ENCODE peak calls at places on chromosome 15, in four cellular contexts. One of them, this sample, is unnamed.

GRCh38 chr15:62920569-62921502 is 121.7 kb upstream of the TPM1 start:
- DNase-seq in lower leg skin: peak
- DNase-seq in uterus: peak
- DNase-seq in ovary: no peak
- DNase-seq in this sample: no peak

GRCh38 chr15:92617197-92618037 is 38.2 kb downstream of the FAM174B start:
- DNase-seq in lower leg skin: no peak
- DNase-seq in uterus: peak
- DNase-seq in ovary: peak
- DNase-seq in this sample: peak

GRCh38 chr15:67738056-67738455 is 87.3 kb upstream of the SKOR1 start:
- DNase-seq in lower leg skin: no peak
- DNase-seq in uterus: no peak
- DNase-seq in ovary: no peak
- DNase-seq in this sample: no peak

GRCh38 chr15:59294574-59294960 is 78.1 kb downstream of the MYO1E start:
- DNase-seq in lower leg skin: no peak
- DNase-seq in uterus: no peak
- DNase-seq in ovary: no peak
- DNase-seq in this sample: no peak

GRCh38 chr15:72200395-72201237 is 3.0 kb upstream of the GRAMD2A start:
- DNase-seq in lower leg skin: no peak
- DNase-seq in uterus: no peak
- DNase-seq in ovary: no peak
- DNase-seq in this sample: no peak

GRCh38 chr15:32831458-32831857 is 113.7 kb downstream of the GREM1 start:
- DNase-seq in lower leg skin: no peak
- DNase-seq in uterus: no peak
- DNase-seq in ovary: no peak
- DNase-seq in this sample: no peak

GRCh38 chr15:91863621-91864255 is 10.2 kb downstream of the SLCO3A1 start:
- DNase-seq in lower leg skin: no peak
- DNase-seq in uterus: no peak
- DNase-seq in ovary: no peak
- DNase-seq in this sample: no peak

GRCh38 chr15:36965561-36966342 is 134.6 kb downstream of the MEIS2 start:
- DNase-seq in lower leg skin: no peak
- DNase-seq in uterus: peak
- DNase-seq in ovary: no peak
- DNase-seq in this sample: no peak

GRCh38 chr15:69451951-69452701 is 492 bp upstream of the RPLP1 start:
- DNase-seq in lower leg skin: no peak
- DNase-seq in uterus: peak
- DNase-seq in ovary: no peak
- DNase-seq in this sample: no peak

GRCh38 chr15:84684092-84684491 is 26.1 kb upstream of the NMB start:
- DNase-seq in lower leg skin: no peak
- DNase-seq in uterus: no peak
- DNase-seq in ovary: no peak
- DNase-seq in this sample: no peak

GRCh38 chr15:99250494-99251435 is 516 bp upstream of the LRRC28 start:
- DNase-seq in lower leg skin: peak
- DNase-seq in uterus: peak
- DNase-seq in ovary: peak
- DNase-seq in this sample: peak
- TF ChIP-seq POLR2A in lower leg skin: no peak
- TF ChIP-seq POLR2A in uterus: peak
- TF ChIP-seq POLR2A in ovary: peak
- TF ChIP-seq POLR2A in this sample: peak

DNA sequence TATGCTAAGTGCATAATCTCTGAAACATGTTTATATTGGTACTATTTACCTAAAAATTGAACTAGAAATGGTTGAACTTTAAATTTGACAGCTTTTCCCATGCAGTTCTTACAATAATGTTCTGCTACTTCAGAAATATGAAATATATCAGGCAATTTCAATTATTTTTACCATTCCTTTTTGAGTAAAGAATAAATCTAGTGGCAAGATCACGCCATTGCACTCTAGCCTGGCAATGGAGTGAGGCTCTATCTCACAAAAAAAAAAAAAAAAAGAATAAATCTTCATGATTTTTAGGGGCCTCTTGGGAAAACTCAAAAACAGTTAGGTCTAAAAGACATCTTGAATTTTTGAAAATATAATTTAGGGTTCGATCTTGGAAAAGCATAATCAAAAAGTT is 10.6 kb upstream of the DNAAF4 start:
- DNase-seq in lower leg skin: no peak
- DNase-seq in uterus: no peak
- DNase-seq in ovary: no peak
- DNase-seq in this sample: no peak
- TF ChIP-seq CTCF in lower leg skin: no peak
- TF ChIP-seq CTCF in uterus: no peak
- TF ChIP-seq CTCF in ovary: no peak
- TF ChIP-seq CTCF in this sample: no peak

DNA sequence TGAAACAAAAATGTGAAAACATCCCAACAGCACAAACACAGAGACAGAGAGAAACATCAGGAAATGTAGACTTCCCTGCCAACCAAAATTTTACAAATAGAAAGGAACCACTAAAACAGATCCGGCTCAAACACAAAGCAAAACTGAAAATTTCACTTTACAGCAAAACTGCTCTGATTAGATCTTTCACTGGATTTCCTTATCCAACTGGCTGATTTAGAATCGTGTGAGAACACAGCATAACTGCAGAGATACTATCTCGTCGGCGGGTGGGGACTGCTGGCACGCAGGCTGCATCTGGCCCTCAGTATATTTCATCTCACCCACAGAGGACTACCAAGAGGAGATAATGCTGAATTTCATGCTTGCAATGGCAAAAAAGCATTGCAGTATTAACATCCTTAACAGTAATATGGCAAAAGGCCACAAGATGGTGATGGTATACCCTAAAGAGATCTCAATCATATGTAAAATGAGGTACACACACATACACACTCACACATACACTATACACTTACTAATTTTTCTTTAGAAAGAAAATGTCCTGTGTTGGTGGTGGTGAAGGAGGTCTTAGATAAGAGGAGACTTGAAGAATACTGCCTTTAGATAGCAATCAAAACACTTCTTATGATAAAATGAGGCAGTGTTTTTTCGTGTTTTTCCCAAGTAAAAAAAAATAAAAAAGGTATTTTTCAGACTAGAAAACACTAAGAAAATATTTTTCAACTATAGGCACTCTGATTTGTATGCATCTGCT is 10.6 kb upstream of the LEO1 start:
- DNase-seq in lower leg skin: no peak
- DNase-seq in uterus: no peak
- DNase-seq in ovary: no peak
- DNase-seq in this sample: peak
- TF ChIP-seq POLR2A in lower leg skin: no peak
- TF ChIP-seq POLR2A in uterus: no peak
- TF ChIP-seq POLR2A in ovary: no peak
- TF ChIP-seq POLR2A in this sample: no peak

DNA sequence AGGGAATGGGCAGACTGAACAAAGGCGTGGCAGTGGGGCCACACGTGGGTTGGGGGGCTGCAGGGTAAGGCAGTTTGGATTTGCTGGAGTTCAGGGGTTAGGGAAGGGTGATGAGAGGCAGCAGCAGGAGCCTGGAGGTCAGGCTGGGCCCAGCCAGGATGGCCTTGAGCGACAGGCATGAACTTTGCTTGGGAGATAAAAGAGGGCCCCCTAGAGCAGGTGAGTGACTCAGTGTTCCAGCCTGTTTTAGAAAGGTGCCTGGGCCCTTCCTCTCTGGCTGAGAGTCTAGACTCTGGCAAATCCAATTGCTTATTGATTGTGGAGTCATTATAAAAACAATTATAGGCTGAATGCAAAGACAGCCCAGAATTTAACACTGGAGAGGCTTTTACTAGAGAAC is 75.1 kb downstream of the RAB11A start:
- DNase-seq in lower leg skin: no peak
- DNase-seq in uterus: no peak
- DNase-seq in ovary: no peak
- DNase-seq in this sample: no peak
- TF ChIP-seq CTCF in lower leg skin: no peak
- TF ChIP-seq CTCF in uterus: no peak
- TF ChIP-seq CTCF in ovary: no peak
- TF ChIP-seq CTCF in this sample: no peak

GRCh38 chr15:101497484-101498034 is 8.1 kb upstream of the PCSK6 start:
- DNase-seq in lower leg skin: no peak
- DNase-seq in uterus: no peak
- DNase-seq in ovary: no peak
- DNase-seq in this sample: no peak
- TF ChIP-seq POLR2A in lower leg skin: no peak
- TF ChIP-seq POLR2A in uterus: no peak
- TF ChIP-seq POLR2A in ovary: no peak
- TF ChIP-seq POLR2A in this sample: no peak

GRCh38 chr15:75821946-75822345 is 21.3 kb upstream of the UBE2Q2 start:
- DNase-seq in lower leg skin: no peak
- DNase-seq in uterus: no peak
- DNase-seq in ovary: no peak
- DNase-seq in this sample: no peak
- TF ChIP-seq CTCF in lower leg skin: no peak
- TF ChIP-seq CTCF in uterus: no peak
- TF ChIP-seq CTCF in ovary: no peak
- TF ChIP-seq CTCF in this sample: no peak

GRCh38 chr15:90595760-90596155 is 66.0 kb downstream of the CRTC3 start:
- DNase-seq in lower leg skin: no peak
- DNase-seq in uterus: no peak
- DNase-seq in ovary: no peak
- DNase-seq in this sample: no peak

GRCh38 chr15:90592144-90592887 is 62.6 kb downstream of the CRTC3 start:
- DNase-seq in lower leg skin: no peak
- DNase-seq in uterus: no peak
- DNase-seq in ovary: no peak
- DNase-seq in this sample: no peak

GRCh38 chr15:90593469-90594158 is 63.9 kb downstream of the CRTC3 start:
- DNase-seq in lower leg skin: no peak
- DNase-seq in uterus: no peak
- DNase-seq in ovary: no peak
- DNase-seq in this sample: no peak

GRCh38 chr15:90596943-90597342 is 67.2 kb downstream of the CRTC3 start:
- DNase-seq in lower leg skin: no peak
- DNase-seq in uterus: no peak
- DNase-seq in ovary: no peak
- DNase-seq in this sample: no peak

DNA sequence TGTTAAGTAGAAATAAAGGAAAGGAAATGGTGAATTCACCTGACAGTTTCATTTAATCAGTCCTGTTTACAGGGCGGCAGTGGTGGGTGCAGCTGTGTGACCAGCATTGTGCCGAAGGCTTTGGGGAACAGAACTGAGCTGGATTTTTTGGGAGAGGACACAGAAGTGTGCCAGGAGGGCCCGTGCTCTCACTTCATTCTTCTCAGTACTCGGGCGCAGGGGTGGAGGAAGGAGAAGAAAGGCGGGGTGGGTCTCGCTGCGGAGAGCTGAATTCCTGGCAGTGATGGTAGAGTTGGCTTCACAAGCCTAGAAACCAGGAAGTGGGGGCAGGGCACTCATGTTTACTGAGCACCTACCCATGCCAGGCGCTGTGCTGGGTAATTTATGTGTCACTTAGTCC is 64.6 kb downstream of the CRTC3 start:
- DNase-seq in lower leg skin: peak
- DNase-seq in uterus: peak
- DNase-seq in ovary: peak
- DNase-seq in this sample: peak
- TF ChIP-seq POLR2A in lower leg skin: no peak
- TF ChIP-seq POLR2A in uterus: no peak
- TF ChIP-seq POLR2A in ovary: no peak
- TF ChIP-seq POLR2A in this sample: peak

GRCh38 chr15:74696398-74696729 is 540 bp upstream of the EDC3 start:
- DNase-seq in lower leg skin: no peak
- DNase-seq in uterus: no peak
- DNase-seq in ovary: no peak
- DNase-seq in this sample: no peak

GRCh38 chr15:74696808-74697207 is 984 bp upstream of the EDC3 start:
- DNase-seq in lower leg skin: no peak
- DNase-seq in uterus: no peak
- DNase-seq in ovary: no peak
- DNase-seq in this sample: no peak

GRCh38 chr15:74692327-74692726 is 3.5 kb downstream of the EDC3 start:
- DNase-seq in lower leg skin: no peak
- DNase-seq in uterus: no peak
- DNase-seq in ovary: no peak
- DNase-seq in this sample: no peak

GRCh38 chr15:74695597-74696397 is at the start of gene EDC3:
- DNase-seq in lower leg skin: peak
- DNase-seq in uterus: peak
- DNase-seq in ovary: peak
- DNase-seq in this sample: peak
- TF ChIP-seq CTCF in lower leg skin: no peak
- TF ChIP-seq CTCF in uterus: no peak
- TF ChIP-seq CTCF in ovary: no peak
- TF ChIP-seq CTCF in this sample: no peak

This sample was measured in prostate gland.